ENCODE peak calls at places on chromosomes 16 and 17, in eight cellular contexts. D, A, J, B, N, C, O and G are unnamed samples.
A peak's percentile ranks its signal among the peaks of the same experiment; 100 is the strongest.

GRCh38 chr17:15406081-15406480 is 61.3 kb downstream of the CDRT4 start:
- DNase-seq in D (no peak), A (no peak), J (no peak), B (no peak), N (no peak), C (no peak), O (no peak), G (no peak)

GRCh38 chr17:50443492-50444051 is 17.6 kb downstream of the ACSF2 start:
- DNase-seq in D (peak; percentile 43), A (no peak), J (no peak), B (no peak), N (no peak), C (no peak), O (peak; percentile 56), G (no peak)

GRCh38 chr17:75799402-75799801 is 14.8 kb downstream of the UNK start:
- DNase-seq in D (no peak), A (no peak), J (no peak), B (no peak), N (no peak), C (no peak), O (no peak), G (no peak)

GRCh38 chr17:45902892-45903346 is 8.6 kb downstream of the MAPT start:
- DNase-seq in D (no peak), A (no peak), J (peak; percentile 62), B (no peak), N (no peak), C (no peak), O (peak; percentile 53), G (no peak)

GRCh38 chr17:39099686-39100293 is 51.6 kb downstream of the PLXDC1 start:
- DNase-seq in D (no peak), A (no peak), J (no peak), B (peak; percentile 23), N (no peak), C (peak; percentile 88), O (peak; percentile 40), G (peak; percentile 58)

GRCh38 chr17:2120550-2121335 is 65.8 kb downstream of the HIC1 start:
- DNase-seq in D (no peak), A (no peak), J (no peak), B (no peak), N (no peak), C (no peak), O (no peak), G (no peak)

GRCh38 chr17:70089513-70090148 is 14.6 kb downstream of the KCNJ16 start:
- DNase-seq in D (no peak), A (no peak), J (no peak), B (no peak), N (no peak), C (no peak), O (no peak), G (no peak)

GRCh38 chr16:74738816-74739215 is 35.8 kb downstream of the FA2H start:
- DNase-seq in D (no peak), A (no peak), J (no peak), B (no peak), N (no peak), C (no peak), O (no peak), G (peak; percentile 27)

GRCh38 chr17:50564916-50565315 is 4.4 kb downstream of the CACNA1G start:
- DNase-seq in D (no peak), A (peak; percentile 23), J (no peak), B (no peak), N (no peak), C (peak; percentile 81), O (no peak), G (peak; percentile 70)

GRCh38 chr17:50114849-50115357 is 15.1 kb downstream of the SAMD14 start:
- DNase-seq in D (peak; percentile 31), A (peak; percentile 37), J (no peak), B (no peak), N (no peak), C (no peak), O (peak; percentile 81), G (peak; percentile 80)

GRCh38 chr17:32158870-32159585 is 16.7 kb downstream of the RHOT1 start:
- DNase-seq in D (no peak), A (no peak), J (no peak), B (no peak), N (no peak), C (no peak), O (no peak), G (no peak)

GRCh38 chr16:27660507-27660906 is 110.6 kb downstream of the KATNIP start:
- DNase-seq in D (no peak), A (no peak), J (no peak), B (no peak), N (no peak), C (no peak), O (no peak), G (no peak)

GRCh38 chr17:33982872-33983271 is 272.2 kb upstream of the CCL2 start:
- DNase-seq in D (no peak), A (no peak), J (no peak), B (no peak), N (no peak), C (no peak), O (no peak), G (no peak)

GRCh38 chr17:17114592-17115225 is 72.5 kb downstream of the MPRIP start:
- DNase-seq in D (no peak), A (no peak), J (no peak), B (no peak), N (no peak), C (no peak), O (no peak), G (no peak)

GRCh38 chr16:977096-977701 is 4.4 kb upstream of the SOX8 start:
- DNase-seq in D (no peak), A (no peak), J (peak; percentile 76), B (no peak), N (no peak), C (peak; percentile 53), O (peak; percentile 96), G (no peak)

DNA sequence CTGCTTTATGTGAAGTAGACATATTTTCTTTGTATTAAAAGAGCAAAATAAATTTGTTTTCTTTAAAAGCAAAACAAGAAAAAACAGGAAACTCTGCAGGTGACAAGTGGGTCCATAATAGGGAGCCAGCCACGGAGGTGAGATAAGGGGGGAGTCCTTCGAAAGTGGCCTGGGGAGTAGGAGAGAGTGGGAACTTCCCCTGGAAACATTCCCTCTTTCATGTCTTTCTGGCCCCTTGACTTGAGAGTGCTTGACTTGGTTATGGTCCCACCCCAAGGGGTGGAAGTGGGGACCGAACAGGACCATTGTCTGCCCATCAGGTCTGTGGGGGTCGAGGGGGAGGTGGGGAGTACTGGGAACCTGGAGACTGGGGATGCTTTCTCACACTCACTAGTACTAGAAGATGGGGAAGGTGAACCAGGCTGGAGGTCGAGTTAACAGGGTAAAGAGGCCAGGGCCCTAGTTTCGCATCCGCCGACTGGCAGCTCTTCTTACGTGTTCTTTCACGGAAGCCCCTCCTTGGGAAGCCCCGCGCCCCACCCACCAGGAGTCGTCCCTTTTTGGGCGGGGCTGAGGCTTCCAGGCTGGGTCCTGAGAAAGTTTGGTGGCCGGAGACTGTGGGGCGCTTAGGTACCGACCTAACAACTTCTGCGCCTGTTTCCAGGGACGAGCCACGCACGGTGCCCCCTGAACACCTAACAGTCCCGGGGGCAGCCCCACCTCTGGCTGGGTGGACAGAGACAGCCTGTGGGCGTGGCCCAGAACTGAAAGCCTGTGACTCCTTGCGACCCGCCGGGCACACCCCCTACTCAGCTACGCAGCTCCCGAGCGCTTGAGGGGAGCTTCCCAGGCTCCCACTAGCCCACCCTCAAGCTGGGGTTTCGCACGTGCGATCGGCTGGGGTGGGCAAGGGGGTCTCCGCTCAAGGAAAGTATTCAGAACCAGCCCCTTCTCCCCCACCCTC is 790 bp downstream of the TRADD start:
- DNase-seq in D (peak; percentile 81), A (peak; percentile 53), J (peak; percentile 72), B (no peak), N (no peak), C (peak; percentile 60), O (peak; percentile 54), G (peak; percentile 79)
- H3K4me3 ChIP-seq in D (peak overlapping the region; percentile 66), A (peak overlapping the region; percentile 64), J (peak overlapping the region; percentile 96), B (peak overlapping the region; percentile 66), N (peak overlapping the region; percentile 77), C (peak overlapping the region; percentile 81), O (peak overlapping the region; percentile 87), G (peak overlapping the region; percentile 85)

DNA sequence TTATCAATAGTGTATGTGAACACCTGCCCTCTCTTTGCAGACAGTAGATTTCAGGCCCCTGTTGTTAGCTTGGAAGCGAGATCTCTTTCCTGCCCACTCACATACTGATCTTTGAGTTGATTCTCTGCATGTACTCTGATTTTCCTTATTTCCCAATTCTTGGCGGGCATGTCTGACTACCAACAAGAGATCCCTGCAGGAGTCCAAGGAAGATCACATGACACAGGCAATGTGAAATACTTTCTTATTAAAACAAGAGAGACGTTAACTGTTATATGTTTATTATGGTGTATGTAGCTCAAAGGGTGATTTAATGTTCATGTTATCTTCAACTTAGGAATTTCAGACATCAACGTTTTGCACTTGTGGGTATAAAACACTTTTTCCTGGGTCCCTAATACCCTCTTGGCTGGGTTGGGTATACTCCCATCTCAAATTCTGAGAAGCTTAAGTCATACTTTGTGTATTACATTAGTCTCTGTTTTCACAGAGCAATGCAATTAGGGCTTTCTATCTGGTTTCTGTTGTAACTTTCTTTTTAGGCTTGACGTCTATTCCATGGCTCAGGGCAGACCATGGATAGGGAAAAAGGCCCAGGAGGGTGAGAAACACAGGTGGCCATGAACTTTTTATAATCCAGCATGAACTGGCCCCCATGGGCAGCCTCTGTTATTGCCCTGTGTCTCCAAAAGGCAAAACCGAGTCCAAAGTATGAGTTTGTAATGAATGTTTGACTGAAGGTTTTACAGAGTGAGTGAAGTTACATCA is 32.2 kb downstream of the HSD17B2 start:
- DNase-seq in D (no peak), A (no peak), J (no peak), B (no peak), N (peak; percentile 64), C (no peak), O (no peak), G (no peak)
- H3K4me3 ChIP-seq in D (no peak overlapping the region), A (no peak overlapping the region), J (no peak overlapping the region), B (no peak overlapping the region), N (no peak overlapping the region), C (no peak overlapping the region), O (no peak overlapping the region), G (no peak overlapping the region)

DNA sequence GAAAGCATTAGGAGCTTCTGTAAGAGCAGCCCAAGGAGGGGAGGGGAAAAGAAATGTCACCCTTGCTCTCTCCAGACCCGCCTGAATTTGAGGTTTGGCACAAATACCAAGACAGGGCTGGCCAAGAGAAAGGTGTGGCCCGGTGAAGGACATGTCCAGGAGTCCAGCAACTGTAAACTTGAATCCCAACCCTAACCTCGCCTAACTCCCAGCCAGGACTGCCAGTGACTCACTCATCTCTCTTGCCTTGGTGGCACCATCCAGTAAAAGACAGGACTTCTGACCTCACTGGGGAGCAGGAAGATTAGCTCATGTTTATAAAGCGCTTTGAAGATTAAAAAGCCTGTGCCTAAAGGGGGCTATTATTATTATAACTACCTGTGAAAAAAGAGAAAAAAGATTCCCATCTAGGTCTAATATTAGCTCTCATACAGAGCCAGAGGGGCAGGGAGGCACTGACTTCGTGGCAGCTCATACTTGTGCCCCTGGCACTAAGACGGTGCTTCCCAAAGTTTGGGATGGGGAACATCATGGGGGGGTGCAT is 335.3 kb downstream of the SOX9 start:
- DNase-seq in D (peak; percentile 86), A (peak; percentile 75), J (no peak), B (no peak), N (peak; percentile 61), C (no peak), O (no peak), G (peak; percentile 68)
- H3K4me3 ChIP-seq in D (no peak overlapping the region), A (no peak overlapping the region), J (no peak overlapping the region), B (no peak overlapping the region), N (no peak overlapping the region), C (no peak overlapping the region), O (no peak overlapping the region), G (no peak overlapping the region)

DNA sequence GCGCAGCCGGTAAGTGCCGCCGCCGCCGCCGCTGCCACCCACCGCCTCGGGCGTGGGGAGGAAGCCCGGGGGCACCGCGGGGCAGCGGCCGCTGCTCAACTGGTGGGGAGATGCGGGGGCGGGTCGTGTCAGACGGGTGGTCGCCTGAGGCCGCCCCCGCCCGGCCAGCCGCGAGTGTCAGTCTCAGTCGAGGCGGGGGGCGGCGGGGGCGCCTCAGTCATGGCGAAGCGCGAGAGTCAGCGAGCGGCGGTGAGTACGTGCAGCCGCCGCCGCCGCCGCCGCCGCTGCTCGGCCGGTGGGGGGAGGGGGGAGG is 76.2 kb downstream of the CHD9 start:
- DNase-seq in D (no peak), A (no peak), J (no peak), B (no peak), N (no peak), C (no peak), O (no peak), G (no peak)
- H3K4me3 ChIP-seq in D (peak overlapping the region; percentile 63), A (peak overlapping the region; percentile 57), J (peak overlapping the region; percentile 64), B (peak overlapping the region; percentile 56), N (peak overlapping the region; percentile 47), C (peak overlapping the region; percentile 81), O (peak overlapping the region; percentile 93), G (peak overlapping the region; percentile 76)